ENCODE peak calls at places on chromosomes 4 and X, in seven cellular contexts. One of them, this sample, is unnamed.

GRCh38 chrX:44157293-44157692 is 184.1 kb upstream of the NDP start:
- DNase-seq in transverse colon: no peak
- DNase-seq in NCI-H774: no peak
- DNase-seq in ovary: no peak
- DNase-seq in SIG-M5: no peak
- DNase-seq in head of caudate nucleus: no peak
- DNase-seq in BE2C: no peak
- DNase-seq in this sample: no peak

GRCh38 chrX:86295293-86295692 is 147.0 kb downstream of the DACH2 start:
- DNase-seq in SIG-M5: no peak
- DNase-seq in NCI-H774: no peak
- DNase-seq in head of caudate nucleus: no peak
- DNase-seq in BE2C: no peak
- DNase-seq in transverse colon: no peak
- DNase-seq in ovary: no peak
- DNase-seq in this sample: no peak

GRCh38 chrX:154834562-154834961 is at the start of gene SMIM9:
- DNase-seq in SIG-M5: no peak
- DNase-seq in NCI-H774: no peak
- DNase-seq in transverse colon: no peak
- DNase-seq in BE2C: no peak
- DNase-seq in head of caudate nucleus: no peak
- DNase-seq in ovary: no peak
- DNase-seq in this sample: no peak

GRCh38 chr4:158809611-158810486 is 41.0 kb downstream of the FNIP2 start:
- DNase-seq in SIG-M5: peak
- DNase-seq in BE2C: no peak
- DNase-seq in head of caudate nucleus: no peak
- DNase-seq in NCI-H774: no peak
- DNase-seq in ovary: no peak
- DNase-seq in transverse colon: peak
- DNase-seq in this sample: peak

GRCh38 chr4:166481739-166482138 is 608.7 kb downstream of the TLL1 start:
- DNase-seq in BE2C: no peak
- DNase-seq in head of caudate nucleus: no peak
- DNase-seq in SIG-M5: no peak
- DNase-seq in transverse colon: no peak
- DNase-seq in NCI-H774: no peak
- DNase-seq in ovary: no peak
- DNase-seq in this sample: no peak

GRCh38 chrX:9647475-9647874 is 118.2 kb downstream of the GPR143 start:
- DNase-seq in ovary: peak
- DNase-seq in head of caudate nucleus: no peak
- DNase-seq in transverse colon: no peak
- DNase-seq in NCI-H774: no peak
- DNase-seq in BE2C: no peak
- DNase-seq in SIG-M5: no peak
- DNase-seq in this sample: peak

GRCh38 chrX:80817002-80817401 is 7.3 kb upstream of the BRWD3 start:
- DNase-seq in head of caudate nucleus: no peak
- DNase-seq in ovary: no peak
- DNase-seq in NCI-H774: no peak
- DNase-seq in SIG-M5: no peak
- DNase-seq in BE2C: no peak
- DNase-seq in transverse colon: no peak
- DNase-seq in this sample: no peak

GRCh38 chr4:149164282-149164681 is 651.4 kb downstream of the IQCM start:
- DNase-seq in transverse colon: no peak
- DNase-seq in ovary: no peak
- DNase-seq in BE2C: no peak
- DNase-seq in NCI-H774: no peak
- DNase-seq in SIG-M5: no peak
- DNase-seq in head of caudate nucleus: no peak
- DNase-seq in this sample: no peak